ENCODE peak calls at places on chromosomes 11 and 22, in four cellular contexts. V, P, G and A are unnamed samples.

GRCh38 chr22:45966892-45967365 is 10.0 kb downstream of the WNT7B start:
- DNase-seq in V (no peak), G (no peak), P (no peak), A (no peak)

GRCh38 chr11:64389851-64390250 is 30.9 kb downstream of the RPS6KA4 start:
- DNase-seq in V (no peak), P (no peak), G (no peak), A (no peak)

GRCh38 chr22:47694536-47694935 is 932.1 kb downstream of the TBC1D22A start:
- DNase-seq in V (no peak), P (no peak), G (no peak), A (no peak)

GRCh38 chr11:10076458-10077141 is 217.4 kb downstream of the SBF2 start:
- DNase-seq in G (peak), V (peak), P (peak), A (no peak)

GRCh38 chr11:58968251-58968711 is 29.0 kb downstream of the GLYATL1 start:
- DNase-seq in P (no peak), G (no peak), V (no peak), A (no peak)

GRCh38 chr22:37228106-37229011 is 15.7 kb downstream of the RAC2 start:
- DNase-seq in P (peak), V (no peak), G (no peak), A (no peak)

GRCh38 chr11:79971255-79971654 is 530.4 kb upstream of the TENM4 start:
- DNase-seq in G (no peak), P (no peak), V (no peak), A (no peak)

GRCh38 chr11:44456544-44457270 is 108.8 kb upstream of the CD82 start:
- DNase-seq in G (no peak), P (no peak), V (peak), A (no peak)

GRCh38 chr11:13940611-13941256 is 21.8 kb upstream of the SPON1 start:
- DNase-seq in P (no peak), G (no peak), V (peak), A (no peak)

GRCh38 chr22:19842386-19843106 is 12.1 kb downstream of the GNB1L start:
- DNase-seq in V (no peak), G (no peak), P (no peak), A (no peak)

GRCh38 chr11:113351490-113351889 is 36.1 kb upstream of the ANKK1 start:
- DNase-seq in G (no peak), V (no peak), P (no peak), A (no peak)

GRCh38 chr22:25509391-25509791 is 55.1 kb upstream of the GRK3 start:
- DNase-seq in P (no peak), G (peak), V (no peak), A (no peak)

GRCh38 chr22:27124336-27125023 is 467.1 kb downstream of the MIAT start:
- DNase-seq in P (no peak), G (no peak), V (peak), A (no peak)

GRCh38 chr22:19368876-19369275 is 62.7 kb downstream of the HIRA start:
- DNase-seq in P (no peak), G (no peak), V (no peak), A (no peak)

GRCh38 chr22:46551996-46552395 is 14.6 kb upstream of the CELSR1 start:
- DNase-seq in V (no peak), P (no peak), G (no peak), A (no peak)

GRCh38 chr11:47552581-47553416 is at the start of gene CELF1:
- DNase-seq in G (peak), V (peak), P (peak), A (peak)

GRCh38 chr11:12606597-12606996 is 67.6 kb upstream of the TEAD1 start:
- DNase-seq in V (peak), P (no peak), G (peak), A (no peak)

GRCh38 chr11:119196833-119197483 is 9.2 kb upstream of the CBL start:
- DNase-seq in G (peak), V (peak), P (peak), A (peak)

GRCh38 chr11:128582496-128583366 is 4.6 kb downstream of the ETS1 start:
- DNase-seq in G (peak), V (peak), P (no peak), A (no peak)

GRCh38 chr11:16945671-16946469 is 68.3 kb downstream of the PLEKHA7 start:
- DNase-seq in G (peak), P (no peak), V (peak), A (no peak)

GRCh38 chr11:126543691-126544090 is 188.2 kb downstream of the ST3GAL4 start:
- DNase-seq in V (no peak), P (no peak), G (no peak), A (no peak)

GRCh38 chr22:25709758-25710157 is 32.2 kb upstream of the MYO18B start:
- DNase-seq in V (no peak), P (no peak), G (no peak), A (no peak)

GRCh38 chr11:569273-569885 is 6.9 kb upstream of the PHRF1 start:
- DNase-seq in P (no peak), V (no peak), G (no peak), A (no peak)

GRCh38 chr11:46397526-46397925 is 6.0 kb upstream of the CHRM4 start:
- DNase-seq in V (no peak), G (no peak), P (no peak), A (no peak)

GRCh38 chr11:30960387-30960992 is 374.3 kb upstream of the MPPED2 start:
- DNase-seq in P (no peak), G (peak), V (peak), A (no peak)

GRCh38 chr11:134048028-134048427 is 20.8 kb upstream of the JAM3 start:
- DNase-seq in P (no peak), G (no peak), V (no peak), A (no peak)

GRCh38 chr11:86134580-86135318 is 65.9 kb upstream of the PICALM start:
- DNase-seq in G (no peak), P (no peak), V (no peak), A (no peak)

GRCh38 chr11:2096001-2096918 is 42.9 kb downstream of the IGF2 start:
- DNase-seq in G (no peak), P (no peak), V (no peak), A (no peak)

GRCh38 chr22:24141586-24141985 is 39.7 kb upstream of the SUSD2 start:
- DNase-seq in V (no peak), G (peak), P (no peak), A (no peak)

GRCh38 chr22:24232725-24233124 is 12.2 kb downstream of the GGT5 start:
- DNase-seq in G (no peak), V (no peak), P (no peak), A (no peak)

GRCh38 chr11:126654886-126655806 is 299.7 kb downstream of the ST3GAL4 start:
- DNase-seq in V (no peak), P (no peak), G (no peak), A (no peak)

GRCh38 chr11:57344826-57345225 is 6.7 kb downstream of the P2RX3 start:
- DNase-seq in G (no peak), V (no peak), P (no peak), A (no peak)

GRCh38 chr22:34765115-34765514 is 300.8 kb upstream of the ISX start:
- DNase-seq in G (no peak), V (no peak), P (no peak), A (no peak)

GRCh38 chr22:43202326-43202725 is 15.4 kb upstream of the TTLL12 start:
- DNase-seq in V (no peak), P (no peak), G (no peak), A (no peak)

GRCh38 chr11:65181569-65182257 is at the start of gene CAPN1:
- DNase-seq in V (peak), P (peak), G (peak), A (peak)

GRCh38 chr11:103494491-103494890 is 385.3 kb downstream of the DYNC2H1 start:
- DNase-seq in G (peak), V (peak), P (no peak), A (no peak)

GRCh38 chr22:47337161-47337621 is 574.7 kb downstream of the TBC1D22A start:
- DNase-seq in V (peak), G (peak), P (no peak), A (no peak)

GRCh38 chr11:60970369-60970774 is 1.1 kb upstream of the CD6 start:
- DNase-seq in V (peak), G (peak), P (peak), A (peak)

GRCh38 chr11:36619502-36619901 is 21.5 kb upstream of the RAG2 start:
- DNase-seq in V (peak), P (no peak), G (no peak), A (no peak)

GRCh38 chr22:37284807-37285355 is 2.6 kb downstream of the CYTH4 start:
- DNase-seq in V (no peak), P (peak), G (no peak), A (peak)